ENCODE peak calls at places on chromosomes 2 and 18, in six cellular contexts. O is breast epithelium, C is stomach, M is H1, N is sigmoid colon, U is GM12892. Q is an unnamed sample.

GRCh38 chr2:1497122-1497611 is 83.9 kb downstream of the TPO start:
- DNase-seq in O (no peak), C (no peak), M (no peak), N (peak; percentile 57), U (no peak), Q (peak; percentile 51)

GRCh38 chr2:69585855-69586560 is 57.5 kb downstream of the AAK1 start:
- DNase-seq in O (no peak), C (no peak), M (no peak), N (no peak), U (no peak), Q (peak; percentile 7)

GRCh38 chr2:88897718-88898117 is 206.2 kb downstream of the RPIA start:
- DNase-seq in O (no peak), C (no peak), M (no peak), N (no peak), U (no peak), Q (no peak)

GRCh38 chr2:212259236-212259635 is 279.4 kb downstream of the ERBB4 start:
- DNase-seq in O (no peak), C (no peak), M (no peak), N (no peak), U (no peak), Q (no peak)

GRCh38 chr2:41920812-41921211 is 127.0 kb upstream of the PKDCC start:
- DNase-seq in O (no peak), C (no peak), M (no peak), N (no peak), U (no peak), Q (no peak)

GRCh38 chr2:169585673-169586072 is 1.5 kb downstream of the PPIG start:
- DNase-seq in O (no peak), C (no peak), M (no peak), N (no peak), U (no peak), Q (no peak)

GRCh38 chr2:207150294-207150693 is 15.5 kb downstream of the KLF7 start:
- DNase-seq in O (no peak), C (no peak), M (no peak), N (no peak), U (no peak), Q (no peak)

GRCh38 chr2:119029297-119029696 is 87.3 kb downstream of the MARCO start:
- DNase-seq in O (no peak), C (no peak), M (no peak), N (no peak), U (no peak), Q (no peak)

GRCh38 chr2:130376433-130377293 is 20.8 kb downstream of the PTPN18 start:
- DNase-seq in O (no peak), C (no peak), M (no peak), N (peak; percentile 28), U (no peak), Q (no peak)

GRCh38 chr2:234841321-234842015 is 110.3 kb upstream of the SH3BP4 start:
- DNase-seq in O (no peak), C (no peak), M (no peak), N (no peak), U (no peak), Q (no peak)

GRCh38 chr2:234989183-234989701 is 37.4 kb downstream of the SH3BP4 start:
- DNase-seq in O (peak; percentile 91), C (peak; percentile 99), M (no peak), N (peak; percentile 91), U (no peak), Q (no peak)

GRCh38 chr2:73862987-73863386 is 29.8 kb upstream of the ACTG2 start:
- DNase-seq in O (peak; percentile 44), C (no peak), M (no peak), N (no peak), U (no peak), Q (no peak)

GRCh38 chr18:41624461-41624860 is 330.6 kb upstream of the PIK3C3 start:
- DNase-seq in O (no peak), C (no peak), M (no peak), N (no peak), U (no peak), Q (no peak)

GRCh38 chr2:107932986-107933385 is 53.3 kb upstream of the SLC5A7 start:
- DNase-seq in O (no peak), C (no peak), M (no peak), N (no peak), U (no peak), Q (no peak)

GRCh38 chr18:40651163-40651562 is 1303.9 kb upstream of the PIK3C3 start:
- DNase-seq in O (no peak), C (no peak), M (no peak), N (no peak), U (no peak), Q (no peak)

GRCh38 chr2:8148260-8148880 is 533.5 kb upstream of the ID2 start:
- DNase-seq in O (peak; percentile 33), C (no peak), M (no peak), N (no peak), U (no peak), Q (no peak)

GRCh38 chr18:58847383-58848071 is 17.1 kb upstream of the ZNF532 start:
- DNase-seq in O (no peak), C (no peak), M (peak; percentile 88), N (no peak), U (peak; percentile 33), Q (peak; percentile 22)
- TF ChIP-seq POLR2AphosphoS5 in O (no peak), C (no peak), M (peak; percentile 57), N (no peak), U (no peak), Q (no peak)

GRCh38 chr2:170660406-170660805 is 54.7 kb upstream of the SP5 start:
- DNase-seq in O (no peak), C (peak; percentile 32), M (no peak), N (no peak), U (no peak), Q (no peak)
- TF ChIP-seq POLR2AphosphoS5 in O (no peak), C (no peak), M (no peak), N (no peak), U (no peak), Q (no peak)

DNA sequence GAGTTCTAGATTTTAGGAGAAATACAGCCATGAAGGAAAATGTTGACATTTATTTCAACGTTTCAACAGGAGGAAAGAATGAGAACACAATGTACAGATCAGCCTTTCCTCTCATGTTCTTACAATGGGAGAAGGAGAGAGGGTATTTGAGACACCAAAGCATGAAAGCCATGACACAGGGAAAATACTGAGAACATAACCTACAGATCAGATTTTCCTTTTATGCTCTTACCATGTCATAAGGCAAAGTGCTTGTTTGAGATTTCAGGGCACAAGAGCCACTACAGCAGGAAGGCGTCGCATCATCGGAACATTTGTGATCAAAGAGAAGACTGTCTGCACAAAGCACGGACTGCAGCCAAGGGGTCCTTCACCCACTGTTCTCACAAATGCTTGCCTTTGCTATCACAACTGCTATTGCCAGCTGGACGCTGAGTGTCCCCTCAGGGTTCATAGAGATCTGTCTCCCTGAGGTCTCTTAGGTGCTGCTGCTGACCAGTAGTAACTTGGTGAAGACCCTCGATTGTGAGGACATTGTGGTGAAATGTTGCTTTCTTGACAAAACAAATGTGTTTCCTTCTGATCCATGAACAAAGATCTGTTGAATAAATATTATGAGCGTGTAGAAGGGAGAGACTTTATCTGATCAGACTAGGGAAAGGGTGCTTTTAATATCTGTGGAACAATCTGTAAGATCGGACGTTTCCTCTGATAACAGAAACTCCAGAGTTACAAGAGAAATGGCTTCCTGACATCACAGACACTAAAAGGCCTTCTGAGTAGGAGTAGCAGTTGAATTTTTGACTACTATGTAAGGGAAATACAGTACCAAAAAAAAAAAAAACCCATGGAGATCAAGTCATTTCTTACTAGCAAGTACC is 6.4 kb upstream of the IL1RL1 start:
- DNase-seq in O (no peak), C (no peak), M (no peak), N (no peak), U (no peak), Q (no peak)
- TF ChIP-seq POLR2AphosphoS5 in O (no peak), C (no peak), M (no peak), N (no peak), U (no peak), Q (peak; percentile 40)

GRCh38 chr2:36456227-36456788 is 100.7 kb downstream of the CRIM1 start:
- DNase-seq in O (no peak), C (peak; percentile 50), M (no peak), N (peak; percentile 80), U (no peak), Q (peak; percentile 79)
- TF ChIP-seq POLR2AphosphoS5 in O (peak; percentile 23), C (no peak), M (no peak), N (peak; percentile 41), U (no peak), Q (no peak)

DNA sequence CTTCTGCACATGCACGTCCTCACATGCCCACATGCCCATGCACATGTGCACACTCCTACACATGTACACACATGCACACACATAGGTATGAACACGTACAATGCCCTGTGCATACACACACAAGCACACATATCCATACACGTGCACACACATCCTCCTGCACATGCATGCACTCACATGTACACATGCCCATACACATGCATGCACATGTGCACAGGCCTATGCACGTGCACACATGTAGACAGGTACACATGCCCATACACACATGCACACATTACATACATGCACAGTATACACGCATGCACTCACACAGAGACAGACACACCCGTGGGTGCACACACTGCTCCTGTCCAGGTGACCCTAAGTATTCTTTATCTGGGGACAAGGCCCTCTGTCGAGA is 34.3 kb downstream of the GPC1 start:
- DNase-seq in O (peak; percentile 10), C (no peak), M (no peak), N (no peak), U (no peak), Q (no peak)
- TF ChIP-seq POLR2AphosphoS5 in O (no peak), C (no peak), M (peak; percentile 46), N (peak; percentile 29), U (no peak), Q (no peak)

Q was measured in upper lobe of left lung.